ENCODE peak calls at places on chromosomes 13 and 19, in six cellular contexts. One of them, this sample, is unnamed.

GRCh38 chr13:80361883-80362327 is 21.0 kb upstream of the SPRY2 start:
- DNase-seq in CD8-positive, alpha-beta T cell: no peak
- DNase-seq in colonic mucosa: peak
- DNase-seq in progenitor cell of endocrine pancreas: no peak
- DNase-seq in lower lobe of right lung: no peak
- DNase-seq in left ventricle myocardium inferior: no peak
- DNase-seq in this sample: peak

GRCh38 chr13:92590503-92590908 is 636.1 kb upstream of the GPC6 start:
- DNase-seq in colonic mucosa: no peak
- DNase-seq in CD8-positive, alpha-beta T cell: no peak
- DNase-seq in left ventricle myocardium inferior: no peak
- DNase-seq in progenitor cell of endocrine pancreas: no peak
- DNase-seq in lower lobe of right lung: no peak
- DNase-seq in this sample: no peak

GRCh38 chr19:17868669-17869068 is 3.1 kb upstream of the SLC5A5 start:
- DNase-seq in lower lobe of right lung: no peak
- DNase-seq in colonic mucosa: no peak
- DNase-seq in CD8-positive, alpha-beta T cell: no peak
- DNase-seq in progenitor cell of endocrine pancreas: no peak
- DNase-seq in left ventricle myocardium inferior: no peak
- DNase-seq in this sample: no peak

GRCh38 chr19:52889931-52890330 is 7.5 kb downstream of the ZNF320 start:
- DNase-seq in progenitor cell of endocrine pancreas: no peak
- DNase-seq in lower lobe of right lung: no peak
- DNase-seq in left ventricle myocardium inferior: no peak
- DNase-seq in CD8-positive, alpha-beta T cell: no peak
- DNase-seq in colonic mucosa: no peak
- DNase-seq in this sample: no peak

GRCh38 chr13:109881961-109882558 is 95.7 kb upstream of the IRS2 start:
- DNase-seq in lower lobe of right lung: no peak
- DNase-seq in progenitor cell of endocrine pancreas: no peak
- DNase-seq in colonic mucosa: no peak
- DNase-seq in left ventricle myocardium inferior: no peak
- DNase-seq in CD8-positive, alpha-beta T cell: no peak
- DNase-seq in this sample: no peak

GRCh38 chr13:47049276-47049989 is 152.6 kb upstream of the HTR2A start:
- DNase-seq in CD8-positive, alpha-beta T cell: no peak
- DNase-seq in colonic mucosa: no peak
- DNase-seq in progenitor cell of endocrine pancreas: no peak
- DNase-seq in lower lobe of right lung: no peak
- DNase-seq in left ventricle myocardium inferior: no peak
- DNase-seq in this sample: no peak

GRCh38 chr19:14073232-14073924 is 792 bp downstream of the MISP3 start:
- DNase-seq in left ventricle myocardium inferior: peak
- DNase-seq in lower lobe of right lung: peak
- DNase-seq in colonic mucosa: peak
- DNase-seq in progenitor cell of endocrine pancreas: peak
- DNase-seq in CD8-positive, alpha-beta T cell: peak
- DNase-seq in this sample: peak

GRCh38 chr19:45712699-45713067 is 18.0 kb downstream of the FBXO46 start:
- DNase-seq in progenitor cell of endocrine pancreas: no peak
- DNase-seq in lower lobe of right lung: no peak
- DNase-seq in colonic mucosa: no peak
- DNase-seq in CD8-positive, alpha-beta T cell: no peak
- DNase-seq in left ventricle myocardium inferior: no peak
- DNase-seq in this sample: no peak

GRCh38 chr13:94495806-94496205 is 16.3 kb upstream of the DCT start:
- DNase-seq in left ventricle myocardium inferior: no peak
- DNase-seq in lower lobe of right lung: no peak
- DNase-seq in CD8-positive, alpha-beta T cell: no peak
- DNase-seq in progenitor cell of endocrine pancreas: no peak
- DNase-seq in colonic mucosa: no peak
- DNase-seq in this sample: no peak

GRCh38 chr19:10871711-10872550 is 578 bp downstream of the CARM1 start:
- DNase-seq in colonic mucosa: peak
- DNase-seq in CD8-positive, alpha-beta T cell: peak
- DNase-seq in left ventricle myocardium inferior: peak
- DNase-seq in progenitor cell of endocrine pancreas: peak
- DNase-seq in lower lobe of right lung: peak
- DNase-seq in this sample: peak

GRCh38 chr13:113448885-113449692 is 4.2 kb downstream of the ADPRHL1 start:
- DNase-seq in lower lobe of right lung: peak
- DNase-seq in colonic mucosa: peak
- DNase-seq in progenitor cell of endocrine pancreas: no peak
- DNase-seq in left ventricle myocardium inferior: no peak
- DNase-seq in CD8-positive, alpha-beta T cell: peak
- DNase-seq in this sample: no peak

GRCh38 chr13:108621421-108621820 is 8.0 kb upstream of the MYO16 start:
- DNase-seq in CD8-positive, alpha-beta T cell: no peak
- DNase-seq in left ventricle myocardium inferior: no peak
- DNase-seq in progenitor cell of endocrine pancreas: no peak
- DNase-seq in colonic mucosa: no peak
- DNase-seq in lower lobe of right lung: no peak
- DNase-seq in this sample: no peak

GRCh38 chr13:23020246-23020843 is 160.4 kb upstream of the SGCG start:
- DNase-seq in colonic mucosa: peak
- DNase-seq in progenitor cell of endocrine pancreas: peak
- DNase-seq in left ventricle myocardium inferior: no peak
- DNase-seq in lower lobe of right lung: no peak
- DNase-seq in CD8-positive, alpha-beta T cell: peak
- DNase-seq in this sample: peak

GRCh38 chr13:40910324-40911050 is 108.6 kb downstream of the ELF1 start:
- DNase-seq in lower lobe of right lung: no peak
- DNase-seq in CD8-positive, alpha-beta T cell: no peak
- DNase-seq in left ventricle myocardium inferior: no peak
- DNase-seq in progenitor cell of endocrine pancreas: no peak
- DNase-seq in colonic mucosa: no peak
- DNase-seq in this sample: no peak

GRCh38 chr19:35040826-35041547 is 534 bp upstream of the HPN start:
- DNase-seq in colonic mucosa: peak
- DNase-seq in lower lobe of right lung: peak
- DNase-seq in left ventricle myocardium inferior: peak
- DNase-seq in CD8-positive, alpha-beta T cell: peak
- DNase-seq in progenitor cell of endocrine pancreas: peak
- DNase-seq in this sample: peak
- TF ChIP-seq CTCF in colonic mucosa: no peak
- TF ChIP-seq CTCF in lower lobe of right lung: no peak
- TF ChIP-seq CTCF in left ventricle myocardium inferior: no peak
- TF ChIP-seq CTCF in CD8-positive, alpha-beta T cell: no peak
- TF ChIP-seq CTCF in progenitor cell of endocrine pancreas: no peak
- TF ChIP-seq CTCF in this sample: no peak

DNA sequence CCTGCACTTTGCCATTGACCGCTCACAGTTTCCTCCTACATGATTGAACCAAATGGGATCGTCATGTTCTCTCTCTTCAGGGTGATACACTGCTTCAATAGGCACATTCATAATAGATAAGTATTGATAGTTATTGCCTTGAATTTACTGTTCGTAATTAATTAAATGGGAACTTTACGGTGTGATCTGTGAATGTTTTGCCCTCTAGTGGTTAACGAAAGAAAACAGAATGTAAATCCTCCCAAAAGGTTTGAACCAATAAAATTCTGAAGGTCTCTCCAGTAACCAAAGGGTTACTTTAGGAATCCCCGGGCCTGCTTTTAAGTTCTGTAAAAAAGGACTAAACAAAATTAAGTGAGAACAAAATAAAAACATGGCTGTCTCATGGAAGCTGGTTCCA is 389.3 kb downstream of the DACH1 start:
- DNase-seq in left ventricle myocardium inferior: no peak
- DNase-seq in colonic mucosa: no peak
- DNase-seq in lower lobe of right lung: no peak
- DNase-seq in CD8-positive, alpha-beta T cell: no peak
- DNase-seq in progenitor cell of endocrine pancreas: no peak
- DNase-seq in this sample: no peak
- TF ChIP-seq CTCF in left ventricle myocardium inferior: peak
- TF ChIP-seq CTCF in colonic mucosa: no peak
- TF ChIP-seq CTCF in lower lobe of right lung: peak
- TF ChIP-seq CTCF in CD8-positive, alpha-beta T cell: no peak
- TF ChIP-seq CTCF in progenitor cell of endocrine pancreas: peak
- TF ChIP-seq CTCF in this sample: peak

DNA sequence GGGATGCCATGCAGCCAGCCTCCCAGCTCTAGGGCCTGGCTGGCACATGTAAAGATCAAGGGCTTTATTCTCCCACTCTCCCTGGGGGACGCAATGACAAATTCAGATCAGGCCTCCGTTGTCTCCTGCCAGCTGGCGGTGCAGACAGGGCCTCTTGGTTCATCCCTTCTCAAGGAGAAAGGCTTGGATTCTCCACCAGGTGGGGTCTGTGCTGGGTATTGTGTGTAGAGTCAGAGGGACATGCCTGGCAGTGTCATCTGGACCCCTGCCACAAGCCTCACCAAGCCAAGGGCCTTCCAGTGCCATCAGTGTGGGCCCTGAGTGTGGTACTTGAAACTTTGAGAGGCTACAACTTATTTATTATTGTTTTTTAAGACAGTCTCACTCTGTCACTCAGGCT is 8.4 kb upstream of the PTPRS start:
- DNase-seq in lower lobe of right lung: no peak
- DNase-seq in left ventricle myocardium inferior: no peak
- DNase-seq in colonic mucosa: no peak
- DNase-seq in CD8-positive, alpha-beta T cell: no peak
- DNase-seq in progenitor cell of endocrine pancreas: no peak
- DNase-seq in this sample: no peak
- TF ChIP-seq CTCF in lower lobe of right lung: no peak
- TF ChIP-seq CTCF in left ventricle myocardium inferior: no peak
- TF ChIP-seq CTCF in colonic mucosa: no peak
- TF ChIP-seq CTCF in CD8-positive, alpha-beta T cell: no peak
- TF ChIP-seq CTCF in progenitor cell of endocrine pancreas: peak
- TF ChIP-seq CTCF in this sample: no peak

GRCh38 chr19:42086770-42087550 is 11.0 kb downstream of the ZNF574 start:
- DNase-seq in lower lobe of right lung: peak
- DNase-seq in colonic mucosa: no peak
- DNase-seq in left ventricle myocardium inferior: no peak
- DNase-seq in CD8-positive, alpha-beta T cell: no peak
- DNase-seq in progenitor cell of endocrine pancreas: no peak
- DNase-seq in this sample: no peak
- TF ChIP-seq CTCF in lower lobe of right lung: no peak
- TF ChIP-seq CTCF in colonic mucosa: no peak
- TF ChIP-seq CTCF in left ventricle myocardium inferior: no peak
- TF ChIP-seq CTCF in CD8-positive, alpha-beta T cell: no peak
- TF ChIP-seq CTCF in progenitor cell of endocrine pancreas: no peak
- TF ChIP-seq CTCF in this sample: no peak

GRCh38 chr19:51338563-51339312 is 3.2 kb downstream of the VSIG10L start:
- DNase-seq in CD8-positive, alpha-beta T cell: peak
- DNase-seq in lower lobe of right lung: peak
- DNase-seq in left ventricle myocardium inferior: peak
- DNase-seq in colonic mucosa: peak
- DNase-seq in progenitor cell of endocrine pancreas: peak
- DNase-seq in this sample: peak
- TF ChIP-seq CTCF in CD8-positive, alpha-beta T cell: peak
- TF ChIP-seq CTCF in lower lobe of right lung: peak
- TF ChIP-seq CTCF in left ventricle myocardium inferior: peak
- TF ChIP-seq CTCF in colonic mucosa: peak
- TF ChIP-seq CTCF in progenitor cell of endocrine pancreas: peak
- TF ChIP-seq CTCF in this sample: peak

GRCh38 chr19:51713319-51714285 is 10.2 kb downstream of the HAS1 start:
- DNase-seq in left ventricle myocardium inferior: no peak
- DNase-seq in colonic mucosa: no peak
- DNase-seq in CD8-positive, alpha-beta T cell: no peak
- DNase-seq in progenitor cell of endocrine pancreas: no peak
- DNase-seq in lower lobe of right lung: no peak
- DNase-seq in this sample: no peak

GRCh38 chr19:51710163-51710562 is 13.6 kb downstream of the HAS1 start:
- DNase-seq in colonic mucosa: no peak
- DNase-seq in left ventricle myocardium inferior: no peak
- DNase-seq in CD8-positive, alpha-beta T cell: no peak
- DNase-seq in progenitor cell of endocrine pancreas: no peak
- DNase-seq in lower lobe of right lung: no peak
- DNase-seq in this sample: no peak

GRCh38 chr19:51711702-51712101 is 12.1 kb downstream of the HAS1 start:
- DNase-seq in progenitor cell of endocrine pancreas: no peak
- DNase-seq in lower lobe of right lung: no peak
- DNase-seq in CD8-positive, alpha-beta T cell: no peak
- DNase-seq in left ventricle myocardium inferior: no peak
- DNase-seq in colonic mucosa: no peak
- DNase-seq in this sample: no peak

GRCh38 chr19:51714848-51715247 is 8.9 kb downstream of the HAS1 start:
- DNase-seq in lower lobe of right lung: no peak
- DNase-seq in left ventricle myocardium inferior: no peak
- DNase-seq in colonic mucosa: no peak
- DNase-seq in CD8-positive, alpha-beta T cell: no peak
- DNase-seq in progenitor cell of endocrine pancreas: no peak
- DNase-seq in this sample: no peak

GRCh38 chr19:51712461-51713081 is 11.2 kb downstream of the HAS1 start:
- DNase-seq in CD8-positive, alpha-beta T cell: no peak
- DNase-seq in lower lobe of right lung: no peak
- DNase-seq in progenitor cell of endocrine pancreas: no peak
- DNase-seq in colonic mucosa: no peak
- DNase-seq in left ventricle myocardium inferior: no peak
- DNase-seq in this sample: no peak
- TF ChIP-seq CTCF in CD8-positive, alpha-beta T cell: no peak
- TF ChIP-seq CTCF in lower lobe of right lung: peak
- TF ChIP-seq CTCF in progenitor cell of endocrine pancreas: peak
- TF ChIP-seq CTCF in colonic mucosa: no peak
- TF ChIP-seq CTCF in left ventricle myocardium inferior: peak
- TF ChIP-seq CTCF in this sample: no peak

GRCh38 chr19:5480427-5480836 is 25.2 kb downstream of the ZNRF4 start:
- DNase-seq in colonic mucosa: peak
- DNase-seq in CD8-positive, alpha-beta T cell: peak
- DNase-seq in lower lobe of right lung: no peak
- DNase-seq in progenitor cell of endocrine pancreas: no peak
- DNase-seq in left ventricle myocardium inferior: no peak
- DNase-seq in this sample: peak
- TF ChIP-seq CTCF in colonic mucosa: peak
- TF ChIP-seq CTCF in CD8-positive, alpha-beta T cell: peak
- TF ChIP-seq CTCF in lower lobe of right lung: peak
- TF ChIP-seq CTCF in progenitor cell of endocrine pancreas: peak
- TF ChIP-seq CTCF in left ventricle myocardium inferior: peak
- TF ChIP-seq CTCF in this sample: peak

GRCh38 chr19:48624791-48625723 is 5.8 kb downstream of the SPHK2 start:
- DNase-seq in progenitor cell of endocrine pancreas: no peak
- DNase-seq in lower lobe of right lung: peak
- DNase-seq in colonic mucosa: peak
- DNase-seq in left ventricle myocardium inferior: no peak
- DNase-seq in CD8-positive, alpha-beta T cell: no peak
- DNase-seq in this sample: no peak
- TF ChIP-seq CTCF in progenitor cell of endocrine pancreas: no peak
- TF ChIP-seq CTCF in lower lobe of right lung: no peak
- TF ChIP-seq CTCF in colonic mucosa: no peak
- TF ChIP-seq CTCF in left ventricle myocardium inferior: no peak
- TF ChIP-seq CTCF in CD8-positive, alpha-beta T cell: no peak
- TF ChIP-seq CTCF in this sample: no peak

GRCh38 chr13:106033634-106034033 is 501.8 kb downstream of the EFNB2 start:
- DNase-seq in left ventricle myocardium inferior: no peak
- DNase-seq in CD8-positive, alpha-beta T cell: no peak
- DNase-seq in colonic mucosa: no peak
- DNase-seq in progenitor cell of endocrine pancreas: no peak
- DNase-seq in lower lobe of right lung: no peak
- DNase-seq in this sample: no peak
- TF ChIP-seq CTCF in left ventricle myocardium inferior: peak
- TF ChIP-seq CTCF in CD8-positive, alpha-beta T cell: no peak
- TF ChIP-seq CTCF in colonic mucosa: no peak
- TF ChIP-seq CTCF in progenitor cell of endocrine pancreas: peak
- TF ChIP-seq CTCF in lower lobe of right lung: no peak
- TF ChIP-seq CTCF in this sample: no peak

This sample was measured in nephron progenitor cell.